ENCODE peak calls at places on chromosomes 7 and 10, in six cellular contexts. One of them, this sample, is unnamed.

GRCh38 chr7:132575987-132576722 is at the start of gene PLXNA4:
- DNase-seq in spleen: no peak
- DNase-seq in endothelial cell of umbilical vein: peak; percentile 32
- DNase-seq in substantia nigra: no peak
- DNase-seq in trophoblast cell: no peak
- DNase-seq in cardiac muscle cell: peak; percentile 27
- DNase-seq in this sample: no peak

GRCh38 chr7:158348446-158348845 is 239.2 kb downstream of the PTPRN2 start:
- DNase-seq in spleen: no peak
- DNase-seq in endothelial cell of umbilical vein: no peak
- DNase-seq in substantia nigra: no peak
- DNase-seq in trophoblast cell: no peak
- DNase-seq in cardiac muscle cell: no peak
- DNase-seq in this sample: no peak

GRCh38 chr10:130863044-130863443 is 448.5 kb downstream of the TCERG1L start:
- DNase-seq in spleen: no peak
- DNase-seq in endothelial cell of umbilical vein: no peak
- DNase-seq in substantia nigra: no peak
- DNase-seq in trophoblast cell: no peak
- DNase-seq in cardiac muscle cell: no peak
- DNase-seq in this sample: no peak

GRCh38 chr7:81637527-81637926 is 132.3 kb downstream of the HGF start:
- DNase-seq in spleen: no peak
- DNase-seq in endothelial cell of umbilical vein: no peak
- DNase-seq in substantia nigra: no peak
- DNase-seq in trophoblast cell: no peak
- DNase-seq in cardiac muscle cell: no peak
- DNase-seq in this sample: no peak

GRCh38 chr10:76582536-76582935 is 1055.1 kb downstream of the KCNMA1 start:
- DNase-seq in spleen: no peak
- DNase-seq in endothelial cell of umbilical vein: no peak
- DNase-seq in substantia nigra: no peak
- DNase-seq in trophoblast cell: peak; percentile 7
- DNase-seq in cardiac muscle cell: peak; percentile 39
- DNase-seq in this sample: no peak

GRCh38 chr7:119720541-119720940 is 552.4 kb upstream of the KCND2 start:
- DNase-seq in spleen: no peak
- DNase-seq in endothelial cell of umbilical vein: peak; percentile 92
- DNase-seq in substantia nigra: no peak
- DNase-seq in trophoblast cell: peak; percentile 57
- DNase-seq in cardiac muscle cell: peak; percentile 86
- DNase-seq in this sample: no peak

GRCh38 chr10:27535312-27535711 is 31.2 kb downstream of the RAB18 start:
- DNase-seq in spleen: no peak
- DNase-seq in endothelial cell of umbilical vein: no peak
- DNase-seq in substantia nigra: no peak
- DNase-seq in trophoblast cell: no peak
- DNase-seq in cardiac muscle cell: no peak
- DNase-seq in this sample: no peak

GRCh38 chr7:159015081-159015893 is 129.4 kb downstream of the VIPR2 start:
- DNase-seq in spleen: no peak
- DNase-seq in endothelial cell of umbilical vein: no peak
- DNase-seq in substantia nigra: no peak
- DNase-seq in trophoblast cell: peak; percentile 21
- DNase-seq in cardiac muscle cell: no peak
- DNase-seq in this sample: no peak

GRCh38 chr10:100046088-100046487 is 35.6 kb downstream of the CPN1 start:
- DNase-seq in spleen: peak; percentile 95
- DNase-seq in endothelial cell of umbilical vein: peak; percentile 85
- DNase-seq in substantia nigra: peak; percentile 22
- DNase-seq in trophoblast cell: peak; percentile 92
- DNase-seq in cardiac muscle cell: peak; percentile 92
- DNase-seq in this sample: peak; percentile 90

GRCh38 chr10:100045592-100045991 is 35.8 kb upstream of the DNMBP start:
- DNase-seq in spleen: no peak
- DNase-seq in endothelial cell of umbilical vein: no peak
- DNase-seq in substantia nigra: no peak
- DNase-seq in trophoblast cell: no peak
- DNase-seq in cardiac muscle cell: peak; percentile 12
- DNase-seq in this sample: no peak

GRCh38 chr10:100041620-100042019 is 31.9 kb upstream of the DNMBP start:
- DNase-seq in spleen: no peak
- DNase-seq in endothelial cell of umbilical vein: no peak
- DNase-seq in substantia nigra: no peak
- DNase-seq in trophoblast cell: no peak
- DNase-seq in cardiac muscle cell: no peak
- DNase-seq in this sample: no peak

GRCh38 chr10:100043796-100044195 is 34.0 kb upstream of the DNMBP start:
- DNase-seq in spleen: no peak
- DNase-seq in endothelial cell of umbilical vein: peak; percentile 75
- DNase-seq in substantia nigra: no peak
- DNase-seq in trophoblast cell: no peak
- DNase-seq in cardiac muscle cell: peak; percentile 81
- DNase-seq in this sample: no peak

DNA sequence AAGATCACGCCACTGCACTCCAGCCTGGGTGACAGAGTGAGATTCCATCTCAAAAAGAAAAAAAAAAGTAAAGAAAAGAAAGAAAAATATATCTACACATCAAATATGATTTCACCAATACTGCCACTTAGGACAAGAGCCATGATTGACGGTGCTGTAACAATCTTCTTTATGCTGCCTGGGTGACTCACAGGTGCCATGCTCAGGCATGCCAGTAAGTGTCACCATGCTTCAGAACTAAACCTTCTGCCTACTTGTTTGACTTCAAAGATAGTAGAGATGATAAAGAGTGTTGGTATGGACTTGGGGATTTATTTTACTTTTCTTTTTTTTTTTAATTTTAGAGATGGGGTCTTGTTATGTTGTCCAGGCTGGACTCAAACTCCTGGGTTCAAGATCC is 33.6 kb upstream of the DNMBP start:
- DNase-seq in spleen: no peak
- DNase-seq in endothelial cell of umbilical vein: peak; percentile 18
- DNase-seq in substantia nigra: no peak
- DNase-seq in trophoblast cell: no peak
- DNase-seq in cardiac muscle cell: no peak
- DNase-seq in this sample: no peak
- H3K27ac ChIP-seq in spleen: no peak overlapping the region
- H3K27ac ChIP-seq in endothelial cell of umbilical vein: peak overlapping the region; percentile 61
- H3K27ac ChIP-seq in substantia nigra: no peak overlapping the region
- H3K27ac ChIP-seq in trophoblast cell: peak overlapping the region; percentile 24
- H3K27ac ChIP-seq in cardiac muscle cell: no peak overlapping the region
- H3K27ac ChIP-seq in this sample: no peak overlapping the region

DNA sequence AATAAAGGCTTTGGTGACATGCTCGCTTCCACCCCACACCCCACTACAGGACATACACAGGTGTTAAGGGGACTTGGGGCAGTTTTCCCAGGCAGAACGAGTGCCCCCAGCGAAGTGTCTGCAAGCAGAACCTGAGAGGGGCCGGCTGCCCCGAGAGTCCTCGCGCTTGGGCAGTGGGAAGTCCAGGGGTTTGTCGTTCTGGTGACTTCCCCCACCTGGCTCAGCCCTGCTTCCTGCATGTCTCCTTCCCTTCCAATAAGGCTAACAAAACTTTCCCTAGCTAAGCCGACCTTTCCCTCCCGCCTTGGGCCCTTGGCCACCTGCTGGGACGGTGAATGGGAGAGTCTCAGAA is 916 bp downstream of the VWA2 start:
- DNase-seq in spleen: no peak
- DNase-seq in endothelial cell of umbilical vein: no peak
- DNase-seq in substantia nigra: no peak
- DNase-seq in trophoblast cell: no peak
- DNase-seq in cardiac muscle cell: no peak
- DNase-seq in this sample: no peak
- H3K27ac ChIP-seq in spleen: no peak overlapping the region
- H3K27ac ChIP-seq in endothelial cell of umbilical vein: no peak overlapping the region
- H3K27ac ChIP-seq in substantia nigra: no peak overlapping the region
- H3K27ac ChIP-seq in trophoblast cell: no peak overlapping the region
- H3K27ac ChIP-seq in cardiac muscle cell: no peak overlapping the region
- H3K27ac ChIP-seq in this sample: no peak overlapping the region

GRCh38 chr7:105611856-105612775 is 30.8 kb upstream of the EFCAB10 start:
- DNase-seq in spleen: no peak
- DNase-seq in endothelial cell of umbilical vein: no peak
- DNase-seq in substantia nigra: no peak
- DNase-seq in trophoblast cell: no peak
- DNase-seq in cardiac muscle cell: peak; percentile 52
- DNase-seq in this sample: no peak

GRCh38 chr7:105613611-105614330 is 32.5 kb upstream of the EFCAB10 start:
- DNase-seq in spleen: no peak
- DNase-seq in endothelial cell of umbilical vein: no peak
- DNase-seq in substantia nigra: no peak
- DNase-seq in trophoblast cell: no peak
- DNase-seq in cardiac muscle cell: no peak
- DNase-seq in this sample: no peak

GRCh38 chr7:105610165-105610930 is 29.1 kb upstream of the EFCAB10 start:
- DNase-seq in spleen: no peak
- DNase-seq in endothelial cell of umbilical vein: no peak
- DNase-seq in substantia nigra: no peak
- DNase-seq in trophoblast cell: no peak
- DNase-seq in cardiac muscle cell: no peak
- DNase-seq in this sample: no peak

GRCh38 chr7:105614341-105614840 is 33.1 kb upstream of the EFCAB10 start:
- DNase-seq in spleen: no peak
- DNase-seq in endothelial cell of umbilical vein: no peak
- DNase-seq in substantia nigra: no peak
- DNase-seq in trophoblast cell: no peak
- DNase-seq in cardiac muscle cell: no peak
- DNase-seq in this sample: no peak

GRCh38 chr7:105612806-105613205 is 31.5 kb upstream of the EFCAB10 start:
- DNase-seq in spleen: no peak
- DNase-seq in endothelial cell of umbilical vein: no peak
- DNase-seq in substantia nigra: no peak
- DNase-seq in trophoblast cell: no peak
- DNase-seq in cardiac muscle cell: no peak
- DNase-seq in this sample: no peak
- H3K27ac ChIP-seq in spleen: no peak overlapping the region
- H3K27ac ChIP-seq in endothelial cell of umbilical vein: no peak overlapping the region
- H3K27ac ChIP-seq in substantia nigra: no peak overlapping the region
- H3K27ac ChIP-seq in trophoblast cell: no peak overlapping the region
- H3K27ac ChIP-seq in cardiac muscle cell: no peak overlapping the region
- H3K27ac ChIP-seq in this sample: no peak overlapping the region

DNA sequence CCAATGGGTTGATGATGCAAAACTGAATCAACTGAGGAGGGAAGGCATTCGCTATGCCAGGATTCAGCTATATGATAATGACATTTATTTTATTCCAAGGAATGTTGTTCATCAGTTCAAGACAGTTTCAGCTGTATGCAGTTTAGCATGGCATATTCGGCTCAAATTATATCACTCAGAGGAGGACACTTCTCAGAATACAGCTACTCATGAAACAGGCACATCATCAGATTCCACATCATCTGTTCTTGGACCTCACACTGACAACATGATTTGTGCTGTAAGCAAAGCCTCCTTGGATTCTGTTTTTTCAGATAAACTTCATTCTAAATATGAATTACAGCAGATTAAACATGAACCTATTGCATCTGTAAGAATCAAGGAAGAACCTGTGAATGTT is 19.7 kb downstream of the TMEM60 start:
- DNase-seq in spleen: no peak
- DNase-seq in endothelial cell of umbilical vein: no peak
- DNase-seq in substantia nigra: no peak
- DNase-seq in trophoblast cell: no peak
- DNase-seq in cardiac muscle cell: no peak
- DNase-seq in this sample: no peak
- H3K27ac ChIP-seq in spleen: no peak overlapping the region
- H3K27ac ChIP-seq in endothelial cell of umbilical vein: no peak overlapping the region
- H3K27ac ChIP-seq in substantia nigra: no peak overlapping the region
- H3K27ac ChIP-seq in trophoblast cell: no peak overlapping the region
- H3K27ac ChIP-seq in cardiac muscle cell: no peak overlapping the region
- H3K27ac ChIP-seq in this sample: no peak overlapping the region

GRCh38 chr7:129689995-129690581 is 78.6 kb downstream of the NRF1 start:
- DNase-seq in spleen: no peak
- DNase-seq in endothelial cell of umbilical vein: no peak
- DNase-seq in substantia nigra: no peak
- DNase-seq in trophoblast cell: no peak
- DNase-seq in cardiac muscle cell: no peak
- DNase-seq in this sample: no peak
- H3K27ac ChIP-seq in spleen: no peak overlapping the region
- H3K27ac ChIP-seq in endothelial cell of umbilical vein: no peak overlapping the region
- H3K27ac ChIP-seq in substantia nigra: no peak overlapping the region
- H3K27ac ChIP-seq in trophoblast cell: no peak overlapping the region
- H3K27ac ChIP-seq in cardiac muscle cell: no peak overlapping the region
- H3K27ac ChIP-seq in this sample: no peak overlapping the region

GRCh38 chr10:37812290-37812689 is 45.1 kb downstream of the ZNF248 start:
- DNase-seq in spleen: no peak
- DNase-seq in endothelial cell of umbilical vein: no peak
- DNase-seq in substantia nigra: no peak
- DNase-seq in trophoblast cell: peak; percentile 16
- DNase-seq in cardiac muscle cell: no peak
- DNase-seq in this sample: no peak

GRCh38 chr10:37821237-37821636 is 36.2 kb downstream of the ZNF248 start:
- DNase-seq in spleen: no peak
- DNase-seq in endothelial cell of umbilical vein: no peak
- DNase-seq in substantia nigra: no peak
- DNase-seq in trophoblast cell: no peak
- DNase-seq in cardiac muscle cell: no peak
- DNase-seq in this sample: no peak

GRCh38 chr10:37813763-37814162 is 43.6 kb downstream of the ZNF248 start:
- DNase-seq in spleen: no peak
- DNase-seq in endothelial cell of umbilical vein: no peak
- DNase-seq in substantia nigra: no peak
- DNase-seq in trophoblast cell: no peak
- DNase-seq in cardiac muscle cell: no peak
- DNase-seq in this sample: no peak

GRCh38 chr10:37819797-37820196 is 37.6 kb downstream of the ZNF248 start:
- DNase-seq in spleen: no peak
- DNase-seq in endothelial cell of umbilical vein: no peak
- DNase-seq in substantia nigra: no peak
- DNase-seq in trophoblast cell: no peak
- DNase-seq in cardiac muscle cell: no peak
- DNase-seq in this sample: no peak

GRCh38 chr10:37816290-37816689 is 41.1 kb downstream of the ZNF248 start:
- DNase-seq in spleen: no peak
- DNase-seq in endothelial cell of umbilical vein: no peak
- DNase-seq in substantia nigra: no peak
- DNase-seq in trophoblast cell: no peak
- DNase-seq in cardiac muscle cell: no peak
- DNase-seq in this sample: no peak
- H3K27ac ChIP-seq in spleen: no peak overlapping the region
- H3K27ac ChIP-seq in endothelial cell of umbilical vein: no peak overlapping the region
- H3K27ac ChIP-seq in substantia nigra: no peak overlapping the region
- H3K27ac ChIP-seq in trophoblast cell: no peak overlapping the region
- H3K27ac ChIP-seq in cardiac muscle cell: no peak overlapping the region
- H3K27ac ChIP-seq in this sample: no peak overlapping the region

DNA sequence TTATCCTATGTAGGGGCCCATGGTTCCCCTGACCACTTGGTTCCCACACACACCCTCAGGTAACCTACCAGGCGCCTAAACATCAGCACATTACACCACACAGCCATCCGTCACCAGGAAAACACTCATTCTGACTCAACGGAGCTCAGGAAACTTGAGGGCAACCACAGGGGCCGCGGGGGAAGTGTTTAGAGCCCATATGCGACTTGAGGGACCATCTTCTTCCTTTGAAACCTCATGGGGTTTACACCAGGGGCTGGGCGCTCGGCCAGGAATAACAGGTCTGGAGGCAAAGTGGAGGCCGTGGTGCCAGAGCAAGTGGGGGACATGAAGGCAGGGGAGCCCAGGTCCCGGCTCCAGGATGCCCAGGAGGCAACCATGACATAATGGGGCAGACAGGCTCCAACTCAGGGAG is 1.5 kb downstream of the STX1A start:
- DNase-seq in spleen: peak; percentile 83
- DNase-seq in endothelial cell of umbilical vein: peak; percentile 97
- DNase-seq in substantia nigra: no peak
- DNase-seq in trophoblast cell: peak; percentile 70
- DNase-seq in cardiac muscle cell: peak; percentile 72
- DNase-seq in this sample: no peak
- H3K27ac ChIP-seq in spleen: no peak overlapping the region
- H3K27ac ChIP-seq in endothelial cell of umbilical vein: peak overlapping the region; percentile 98
- H3K27ac ChIP-seq in substantia nigra: no peak overlapping the region
- H3K27ac ChIP-seq in trophoblast cell: no peak overlapping the region
- H3K27ac ChIP-seq in cardiac muscle cell: no peak overlapping the region
- H3K27ac ChIP-seq in this sample: no peak overlapping the region

GRCh38 chr7:2819161-2819953 is 24.8 kb downstream of the GNA12 start:
- DNase-seq in spleen: no peak
- DNase-seq in endothelial cell of umbilical vein: no peak
- DNase-seq in substantia nigra: no peak
- DNase-seq in trophoblast cell: peak; percentile 46
- DNase-seq in cardiac muscle cell: no peak
- DNase-seq in this sample: no peak
- H3K27ac ChIP-seq in spleen: no peak overlapping the region
- H3K27ac ChIP-seq in endothelial cell of umbilical vein: no peak overlapping the region
- H3K27ac ChIP-seq in substantia nigra: no peak overlapping the region
- H3K27ac ChIP-seq in trophoblast cell: peak overlapping the region; percentile 83
- H3K27ac ChIP-seq in cardiac muscle cell: no peak overlapping the region
- H3K27ac ChIP-seq in this sample: no peak overlapping the region

This sample was measured in H9.